ENCODE peak calls at places on chromosomes 2 and 18, in five cellular contexts. Z, D, Y, U and A are unnamed samples.

GRCh38 chr18:58401191-58401590 is 227.7 kb downstream of the ALPK2 start:
- DNase-seq in Z (no peak), D (no peak), Y (no peak), U (no peak), A (no peak)

GRCh38 chr2:54588244-54588899 is 132.2 kb downstream of the SPTBN1 start:
- DNase-seq in Z (no peak), D (no peak), Y (no peak), U (no peak), A (no peak)

GRCh38 chr2:121356058-121356640 is 71.1 kb upstream of the TFCP2L1 start:
- DNase-seq in Z (peak), D (no peak), Y (no peak), U (no peak), A (peak)

GRCh38 chr2:69499966-69500365 is 62.7 kb upstream of the NFU1 start:
- DNase-seq in Z (no peak), D (no peak), Y (no peak), U (no peak), A (no peak)

GRCh38 chr2:15048000-15048399 is 415.5 kb downstream of the LRATD1 start:
- DNase-seq in Z (no peak), D (no peak), Y (no peak), U (no peak), A (no peak)

GRCh38 chr18:61333271-61333745 is at the start of gene CDH20:
- DNase-seq in Z (no peak), D (no peak), Y (no peak), U (no peak), A (no peak)

GRCh38 chr2:70598197-70598596 is 44.6 kb upstream of the TGFA start:
- DNase-seq in Z (no peak), D (no peak), Y (no peak), U (no peak), A (no peak)

GRCh38 chr2:223725494-223725893 is 111.9 kb downstream of the AP1S3 start:
- DNase-seq in Z (peak), D (no peak), Y (no peak), U (peak), A (no peak)

GRCh38 chr2:85915606-85916303 is 27.0 kb upstream of the ST3GAL5 start:
- DNase-seq in Z (no peak), D (no peak), Y (no peak), U (no peak), A (no peak)

GRCh38 chr18:48374423-48375149 is 34.6 kb downstream of the ZBTB7C start:
- DNase-seq in Z (no peak), D (no peak), Y (no peak), U (no peak), A (no peak)

GRCh38 chr2:120594856-120595685 is 140.6 kb upstream of the GLI2 start:
- DNase-seq in Z (no peak), D (no peak), Y (no peak), U (peak), A (no peak)

GRCh38 chr2:229562472-229563127 is 151.8 kb downstream of the DNER start:
- DNase-seq in Z (no peak), D (no peak), Y (no peak), U (no peak), A (no peak)

GRCh38 chr18:8455661-8456614 is 153.3 kb upstream of the RAB12 start:
- DNase-seq in Z (no peak), D (no peak), Y (no peak), U (no peak), A (no peak)

GRCh38 chr2:161416633-161417427 is 733 bp downstream of the TBR1 start:
- DNase-seq in Z (no peak), D (no peak), Y (no peak), U (no peak), A (no peak)

GRCh38 chr18:36296591-36297418 is 708 bp upstream of the FHOD3 start:
- DNase-seq in Z (peak), D (no peak), Y (peak), U (peak), A (no peak)

GRCh38 chr2:200616193-200616592 is 30.4 kb downstream of the AOX1 start:
- DNase-seq in Z (no peak), D (no peak), Y (no peak), U (no peak), A (no peak)

GRCh38 chr2:18829331-18829902 is 240.0 kb upstream of the NT5C1B start:
- DNase-seq in Z (no peak), D (no peak), Y (no peak), U (no peak), A (no peak)

GRCh38 chr18:67183398-67183797 is 333.1 kb downstream of the DSEL start:
- DNase-seq in Z (no peak), D (no peak), Y (no peak), U (no peak), A (no peak)

GRCh38 chr2:44918095-44918775 is 23.3 kb upstream of the SIX3 start:
- DNase-seq in Z (peak), D (no peak), Y (no peak), U (no peak), A (no peak)

GRCh38 chr2:61340242-61340641 is 130.6 kb downstream of the USP34 start:
- DNase-seq in Z (no peak), D (no peak), Y (no peak), U (no peak), A (no peak)

GRCh38 chr18:396571-396970 is 103.9 kb downstream of the COLEC12 start:
- DNase-seq in Z (no peak), D (no peak), Y (no peak), U (no peak), A (no peak)

GRCh38 chr2:10620481-10620880 is 69.3 kb downstream of the NOL10 start:
- DNase-seq in Z (peak), D (no peak), Y (no peak), U (no peak), A (no peak)

GRCh38 chr2:236533343-236533742 is 36.3 kb upstream of the ACKR3 start:
- DNase-seq in Z (no peak), D (no peak), Y (no peak), U (no peak), A (no peak)

GRCh38 chr2:148875387-148876051 is 492 bp downstream of the KIF5C start:
- DNase-seq in Z (no peak), D (no peak), Y (no peak), U (no peak), A (no peak)

GRCh38 chr2:43152186-43152585 is 74.2 kb downstream of the ZFP36L2 start:
- DNase-seq in Z (no peak), D (no peak), Y (no peak), U (no peak), A (no peak)

GRCh38 chr2:25558262-25558661 is 115.1 kb downstream of the DTNB start:
- DNase-seq in Z (peak), D (no peak), Y (no peak), U (no peak), A (no peak)

GRCh38 chr2:29663266-29663665 is 258.1 kb downstream of the ALK start:
- DNase-seq in Z (peak), D (no peak), Y (no peak), U (no peak), A (no peak)

GRCh38 chr18:8778386-8778785 is 73.0 kb downstream of the MTCL1 start:
- DNase-seq in Z (no peak), D (no peak), Y (no peak), U (no peak), A (no peak)

GRCh38 chr18:8001711-8002110 is 434.6 kb downstream of the PTPRM start:
- DNase-seq in Z (no peak), D (no peak), Y (no peak), U (no peak), A (no peak)

GRCh38 chr2:229081411-229081810 is 189.7 kb downstream of the PID1 start:
- DNase-seq in Z (no peak), D (no peak), Y (no peak), U (no peak), A (no peak)

GRCh38 chr2:216920150-216920846 is 60.4 kb upstream of the TNP1 start:
- DNase-seq in Z (no peak), D (no peak), Y (no peak), U (no peak), A (no peak)

GRCh38 chr2:33137331-33137730 is 190.6 kb downstream of the LTBP1 start:
- DNase-seq in Z (no peak), D (no peak), Y (no peak), U (no peak), A (no peak)